ENCODE peak calls at places on chromosome 14, in four cellular contexts. E, Q, X and S are unnamed samples.

GRCh38 chr14:90193925-90194324 is 62.4 kb upstream of the PSMC1 start:
- DNase-seq in E (no peak), X (no peak), Q (no peak), S (no peak)

GRCh38 chr14:22099942-22100763 is 426.5 kb upstream of the OR4E1 start:
- DNase-seq in X (peak; percentile 8), E (peak; percentile 64), Q (peak; percentile 69), S (peak; percentile 73)

GRCh38 chr14:53450871-53451270 is 297.7 kb upstream of the DDHD1 start:
- DNase-seq in E (no peak), X (no peak), Q (no peak), S (no peak)

GRCh38 chr14:58584383-58584782 is 53.4 kb upstream of the DACT1 start:
- DNase-seq in E (no peak), Q (no peak), X (peak; percentile 47), S (no peak)

GRCh38 chr14:103066399-103066798 is 9.1 kb upstream of the CDC42BPB start:
- DNase-seq in E (no peak), Q (peak; percentile 35), X (no peak), S (peak; percentile 67)

GRCh38 chr14:68566075-68566474 is 226.8 kb downstream of the ZFP36L1 start:
- DNase-seq in X (no peak), E (no peak), Q (no peak), S (no peak)

GRCh38 chr14:61184117-61184516 is 97.0 kb downstream of the TMEM30B start:
- DNase-seq in E (no peak), X (peak; percentile 72), Q (no peak), S (no peak)

GRCh38 chr14:20799955-20800544 is 2.6 kb downstream of the RNASE1 start:
- DNase-seq in Q (peak; percentile 88), E (peak; percentile 42), X (no peak), S (peak; percentile 25)

GRCh38 chr14:36373982-36374673 is 53.7 kb upstream of the MBIP start:
- DNase-seq in X (peak; percentile 56), E (peak; percentile 26), Q (peak; percentile 76), S (peak; percentile 35)

GRCh38 chr14:97820781-97821180 is 1023.6 kb downstream of the VRK1 start:
- DNase-seq in E (no peak), Q (no peak), X (no peak), S (no peak)

GRCh38 chr14:62778310-62778709 is 266.9 kb downstream of the KCNH5 start:
- DNase-seq in E (no peak), Q (no peak), X (no peak), S (no peak)

GRCh38 chr14:91138511-91139359 is 24.9 kb downstream of the DGLUCY start:
- DNase-seq in X (no peak), Q (peak; percentile 28), E (no peak), S (no peak)

GRCh38 chr14:67461341-67461985 is 27.1 kb downstream of the TMEM229B start:
- DNase-seq in Q (no peak), E (no peak), X (no peak), S (no peak)

GRCh38 chr14:32073537-32074189 is 3.4 kb upstream of the ARHGAP5 start:
- DNase-seq in E (no peak), X (peak; percentile 48), Q (no peak), S (no peak)

GRCh38 chr14:51094282-51094821 is 553 bp downstream of the TRIM9 start:
- DNase-seq in E (no peak), X (no peak), Q (peak; percentile 84), S (peak; percentile 51)

GRCh38 chr14:74571441-74571841 is 40.6 kb downstream of the LTBP2 start:
- DNase-seq in E (no peak), X (no peak), Q (peak; percentile 42), S (peak; percentile 63)

GRCh38 chr14:55802986-55803431 is 223.0 kb downstream of the KTN1 start:
- DNase-seq in E (no peak), X (no peak), Q (no peak), S (no peak)

GRCh38 chr14:79583738-79584405 is 627.4 kb downstream of the DIO2 start:
- DNase-seq in Q (no peak), X (peak; percentile 18), E (no peak), S (no peak)

GRCh38 chr14:99273724-99274345 is 1.8 kb upstream of the BCL11B start:
- DNase-seq in E (no peak), X (no peak), Q (no peak), S (no peak)

GRCh38 chr14:75561013-75561432 is 17.4 kb upstream of the FLVCR2 start:
- DNase-seq in E (peak; percentile 58), X (no peak), Q (peak; percentile 87), S (peak; percentile 62)

GRCh38 chr14:64971890-64972785 is at the start of gene RAB15:
- DNase-seq in X (no peak), Q (peak; percentile 86), E (peak; percentile 39), S (peak; percentile 40)

GRCh38 chr14:93114068-93114710 is 1.5 kb downstream of the ITPK1 start:
- DNase-seq in E (no peak), Q (peak; percentile 82), X (no peak), S (no peak)

GRCh38 chr14:75011356-75012097 is 8.8 kb downstream of the EIF2B2 start:
- DNase-seq in Q (no peak), X (no peak), E (no peak), S (no peak)

GRCh38 chr14:101926085-101926484 is 38.3 kb upstream of the DYNC1H1 start:
- DNase-seq in X (no peak), Q (peak; percentile 41), E (no peak), S (no peak)

GRCh38 chr14:22668417-22668816 is 24.3 kb upstream of the OR6J1 start:
- DNase-seq in E (no peak), Q (no peak), X (no peak), S (no peak)

GRCh38 chr14:79629372-79629771 is 581.9 kb downstream of the DIO2 start:
- DNase-seq in E (no peak), X (no peak), Q (no peak), S (no peak)

DNA sequence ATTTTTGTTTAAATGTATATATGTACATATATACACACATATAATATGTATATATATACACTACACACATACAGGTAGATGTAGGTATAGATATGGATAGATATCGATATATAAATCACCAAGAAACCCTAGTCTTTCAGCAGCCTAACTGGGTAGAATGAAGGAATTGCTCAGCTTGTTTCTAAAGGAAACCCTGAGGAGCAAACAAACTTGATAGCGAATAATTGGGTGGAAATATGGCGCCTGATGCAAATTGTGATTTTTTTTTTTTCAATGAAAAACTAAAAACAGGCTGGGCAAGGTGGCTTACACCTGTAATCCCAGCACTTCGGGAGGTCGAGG is 254 bp upstream of the CCDC177 start:
- DNase-seq in X (no peak), E (no peak), Q (no peak), S (no peak)
- H3K4me3 ChIP-seq in X (no peak overlapping the region), E (no peak overlapping the region), Q (no peak overlapping the region), S (peak overlapping the region; percentile 66)

GRCh38 chr14:24337144-24337823 is 2.4 kb upstream of the ADCY4 start:
- DNase-seq in E (no peak), Q (no peak), X (no peak), S (no peak)

GRCh38 chr14:24335461-24336146 is 733 bp upstream of the ADCY4 start:
- DNase-seq in Q (no peak), E (no peak), X (no peak), S (no peak)

GRCh38 chr14:24339284-24340151 is at the start of gene RIPK3:
- DNase-seq in Q (peak; percentile 95), X (no peak), E (peak; percentile 47), S (peak; percentile 66)

GRCh38 chr14:24338843-24339242 is 948 bp downstream of the RIPK3 start:
- DNase-seq in Q (no peak), X (no peak), E (no peak), S (no peak)

GRCh38 chr14:24337824-24338175 is 2.0 kb downstream of the RIPK3 start:
- DNase-seq in Q (no peak), X (no peak), E (no peak), S (no peak)
- H3K27me3 ChIP-seq in Q (peaks cover 10% of the 10 kb centered on the region), X (peaks cover 84% of the 10 kb centered on the region), E (peaks cover 88% of the 10 kb centered on the region), S (peaks cover 9% of the 10 kb centered on the region)

DNA sequence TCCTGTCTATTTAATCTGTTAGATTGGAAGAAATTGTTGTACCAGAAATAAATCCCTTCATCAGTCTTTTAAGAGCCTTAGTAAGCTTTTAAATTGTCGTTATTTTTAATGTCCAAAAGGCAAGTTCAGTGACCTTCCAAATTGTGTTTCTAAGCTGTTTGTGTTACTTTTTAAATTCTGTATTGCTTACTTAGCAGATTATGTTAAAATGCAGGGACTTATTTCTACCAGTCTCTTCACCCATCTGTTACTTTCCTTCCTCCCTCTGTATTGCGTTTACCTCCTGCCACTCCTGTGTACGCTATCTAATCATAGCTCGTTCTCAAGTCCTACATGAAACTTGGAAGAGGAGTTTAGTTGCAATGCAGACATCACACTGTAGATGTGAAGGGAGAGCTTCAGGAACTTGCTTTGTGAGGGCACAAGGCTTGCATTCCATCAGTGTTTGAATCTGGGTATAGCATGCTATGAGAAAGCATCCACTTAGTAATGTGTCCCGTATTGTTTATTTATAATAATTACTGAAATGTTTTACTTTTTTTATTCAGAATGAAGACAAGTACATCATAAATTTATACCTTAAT is 406.5 kb upstream of the RGS6 start:
- DNase-seq in X (no peak), Q (no peak), E (no peak), S (no peak)
- TF ChIP-seq CTCF in X (no peak), Q (no peak), E (no peak), S (no peak)

GRCh38 chr14:94771191-94771905 is 1.4 kb upstream of the GSC start:
- DNase-seq in X (no peak), Q (peak; percentile 64), E (no peak), S (no peak)
- H3K4me3 ChIP-seq in X (no peak overlapping the region), Q (no peak overlapping the region), E (no peak overlapping the region), S (no peak overlapping the region)

DNA sequence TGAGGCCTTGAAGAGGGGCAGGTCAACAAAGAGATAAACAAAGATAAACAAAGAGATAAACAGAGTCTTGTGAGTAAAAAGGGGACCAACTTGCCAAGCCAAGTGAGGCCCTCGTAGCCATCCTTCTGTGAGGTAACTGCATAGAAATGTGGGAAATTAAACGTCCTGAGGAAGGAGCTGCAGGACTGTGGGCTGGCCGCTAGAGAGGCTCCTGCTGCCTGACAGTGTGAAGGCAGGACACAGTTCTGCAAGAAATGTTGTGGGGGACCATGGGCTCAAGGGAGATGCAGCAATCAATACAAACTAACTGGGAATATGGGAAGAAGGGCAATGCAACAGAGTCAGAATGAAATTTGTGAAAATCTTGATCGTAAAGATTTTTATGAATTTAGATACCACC is 91.9 kb downstream of the SLC8A3 start:
- DNase-seq in X (no peak), Q (no peak), E (no peak), S (no peak)
- H3K27me3 ChIP-seq in X (peaks cover 6% of the 10 kb centered on the region), Q (no peaks in the 10 kb centered on the region), E (peaks cover 96% of the 10 kb centered on the region), S (no peaks in the 10 kb centered on the region)